ENCODE peak calls at places on chromosomes 13 and 19, in nine cellular contexts. One of them, this sample, is unnamed. For H3K4me1, the result is how much of the 10 kb centered on the place peaks cover.

GRCh38 chr13:33285420-33286124 is at the start of gene STARD13:
- DNase-seq in stomach: peak
- DNase-seq in upper lobe of left lung: no peak
- DNase-seq in suprapubic skin: peak
- DNase-seq in spleen: peak
- DNase-seq in sigmoid colon: peak
- DNase-seq in endothelial cell of umbilical vein: peak
- DNase-seq in Panc1: peak
- DNase-seq in GM23338: peak
- DNase-seq in this sample: peak

GRCh38 chr13:114167445-114167844 is 11.6 kb upstream of the CFAP97D2 start:
- DNase-seq in stomach: no peak
- DNase-seq in upper lobe of left lung: no peak
- DNase-seq in suprapubic skin: no peak
- DNase-seq in spleen: no peak
- DNase-seq in sigmoid colon: no peak
- DNase-seq in endothelial cell of umbilical vein: no peak
- DNase-seq in Panc1: no peak
- DNase-seq in GM23338: no peak
- DNase-seq in this sample: no peak

GRCh38 chr13:100521912-100522490 is 66.6 kb downstream of the GGACT start:
- DNase-seq in stomach: no peak
- DNase-seq in upper lobe of left lung: no peak
- DNase-seq in suprapubic skin: no peak
- DNase-seq in spleen: no peak
- DNase-seq in sigmoid colon: no peak
- DNase-seq in endothelial cell of umbilical vein: no peak
- DNase-seq in Panc1: no peak
- DNase-seq in GM23338: no peak
- DNase-seq in this sample: no peak

GRCh38 chr19:52662631-52663030 is 24.5 kb upstream of the ZNF83 start:
- DNase-seq in stomach: no peak
- DNase-seq in upper lobe of left lung: no peak
- DNase-seq in suprapubic skin: no peak
- DNase-seq in spleen: no peak
- DNase-seq in sigmoid colon: no peak
- DNase-seq in endothelial cell of umbilical vein: no peak
- DNase-seq in Panc1: no peak
- DNase-seq in GM23338: no peak
- DNase-seq in this sample: no peak

GRCh38 chr13:19622189-19622588 is 11.3 kb upstream of the MPHOSPH8 start:
- DNase-seq in stomach: no peak
- DNase-seq in upper lobe of left lung: no peak
- DNase-seq in suprapubic skin: no peak
- DNase-seq in spleen: no peak
- DNase-seq in sigmoid colon: no peak
- DNase-seq in endothelial cell of umbilical vein: no peak
- DNase-seq in Panc1: no peak
- DNase-seq in GM23338: peak
- DNase-seq in this sample: no peak

GRCh38 chr19:1445185-1445931 is 4.6 kb upstream of the APC2 start:
- DNase-seq in stomach: peak
- DNase-seq in upper lobe of left lung: peak
- DNase-seq in suprapubic skin: no peak
- DNase-seq in spleen: peak
- DNase-seq in sigmoid colon: no peak
- DNase-seq in endothelial cell of umbilical vein: peak
- DNase-seq in Panc1: no peak
- DNase-seq in GM23338: peak
- DNase-seq in this sample: peak

GRCh38 chr19:53037101-53038097 is 7.1 kb upstream of the ERVV-2 start:
- DNase-seq in stomach: no peak
- DNase-seq in upper lobe of left lung: peak
- DNase-seq in suprapubic skin: no peak
- DNase-seq in spleen: peak
- DNase-seq in sigmoid colon: no peak
- DNase-seq in endothelial cell of umbilical vein: peak
- DNase-seq in Panc1: no peak
- DNase-seq in GM23338: peak
- DNase-seq in this sample: no peak

GRCh38 chr13:46492946-46493345 is 60.0 kb upstream of the LRCH1 start:
- DNase-seq in stomach: no peak
- DNase-seq in upper lobe of left lung: no peak
- DNase-seq in suprapubic skin: no peak
- DNase-seq in spleen: no peak
- DNase-seq in sigmoid colon: no peak
- DNase-seq in endothelial cell of umbilical vein: peak
- DNase-seq in Panc1: no peak
- DNase-seq in GM23338: peak
- DNase-seq in this sample: no peak

GRCh38 chr13:59728896-59729545 is 434.7 kb downstream of the DIAPH3 start:
- DNase-seq in stomach: no peak
- DNase-seq in upper lobe of left lung: no peak
- DNase-seq in suprapubic skin: no peak
- DNase-seq in spleen: no peak
- DNase-seq in sigmoid colon: no peak
- DNase-seq in endothelial cell of umbilical vein: no peak
- DNase-seq in Panc1: no peak
- DNase-seq in GM23338: no peak
- DNase-seq in this sample: no peak

GRCh38 chr19:47351545-47351944 is 2.4 kb downstream of the DHX34 start:
- DNase-seq in stomach: no peak
- DNase-seq in upper lobe of left lung: no peak
- DNase-seq in suprapubic skin: no peak
- DNase-seq in spleen: no peak
- DNase-seq in sigmoid colon: no peak
- DNase-seq in endothelial cell of umbilical vein: peak
- DNase-seq in Panc1: no peak
- DNase-seq in GM23338: peak
- DNase-seq in this sample: no peak

GRCh38 chr13:19155321-19155861 is 26.2 kb downstream of the TUBA3C start:
- DNase-seq in stomach: peak
- DNase-seq in upper lobe of left lung: peak
- DNase-seq in suprapubic skin: no peak
- DNase-seq in spleen: no peak
- DNase-seq in sigmoid colon: no peak
- DNase-seq in endothelial cell of umbilical vein: no peak
- DNase-seq in Panc1: no peak
- DNase-seq in GM23338: no peak
- DNase-seq in this sample: no peak

GRCh38 chr13:106570354-106570822 is 2.5 kb upstream of the ARGLU1 start:
- DNase-seq in stomach: peak
- DNase-seq in upper lobe of left lung: peak
- DNase-seq in suprapubic skin: peak
- DNase-seq in spleen: peak
- DNase-seq in sigmoid colon: peak
- DNase-seq in endothelial cell of umbilical vein: peak
- DNase-seq in Panc1: no peak
- DNase-seq in GM23338: peak
- DNase-seq in this sample: peak

GRCh38 chr13:108220042-108220441 is 1.9 kb downstream of the ABHD13 start:
- DNase-seq in stomach: peak
- DNase-seq in upper lobe of left lung: no peak
- DNase-seq in suprapubic skin: no peak
- DNase-seq in spleen: no peak
- DNase-seq in sigmoid colon: no peak
- DNase-seq in endothelial cell of umbilical vein: no peak
- DNase-seq in Panc1: no peak
- DNase-seq in GM23338: peak
- DNase-seq in this sample: no peak

GRCh38 chr13:83215627-83216026 is 666.6 kb downstream of the SLITRK1 start:
- DNase-seq in stomach: no peak
- DNase-seq in upper lobe of left lung: no peak
- DNase-seq in suprapubic skin: no peak
- DNase-seq in spleen: no peak
- DNase-seq in sigmoid colon: no peak
- DNase-seq in endothelial cell of umbilical vein: no peak
- DNase-seq in Panc1: no peak
- DNase-seq in GM23338: no peak
- DNase-seq in this sample: no peak

GRCh38 chr13:74867460-74867859 is 614.5 kb downstream of the TBC1D4 start:
- DNase-seq in stomach: no peak
- DNase-seq in upper lobe of left lung: no peak
- DNase-seq in suprapubic skin: no peak
- DNase-seq in spleen: no peak
- DNase-seq in sigmoid colon: no peak
- DNase-seq in endothelial cell of umbilical vein: peak
- DNase-seq in Panc1: no peak
- DNase-seq in GM23338: no peak
- DNase-seq in this sample: no peak

GRCh38 chr19:43639507-43640423 is at the start of gene CADM4:
- DNase-seq in stomach: peak
- DNase-seq in upper lobe of left lung: peak
- DNase-seq in suprapubic skin: no peak
- DNase-seq in spleen: peak
- DNase-seq in sigmoid colon: peak
- DNase-seq in endothelial cell of umbilical vein: no peak
- DNase-seq in Panc1: no peak
- DNase-seq in GM23338: peak
- DNase-seq in this sample: peak

GRCh38 chr19:45047188-45047797 is 8.4 kb downstream of the CLASRP start:
- DNase-seq in stomach: no peak
- DNase-seq in upper lobe of left lung: no peak
- DNase-seq in suprapubic skin: no peak
- DNase-seq in spleen: no peak
- DNase-seq in sigmoid colon: no peak
- DNase-seq in endothelial cell of umbilical vein: no peak
- DNase-seq in Panc1: no peak
- DNase-seq in GM23338: no peak
- DNase-seq in this sample: no peak

GRCh38 chr19:13037718-13038117 is 42.4 kb downstream of the NFIX start:
- DNase-seq in stomach: no peak
- DNase-seq in upper lobe of left lung: no peak
- DNase-seq in suprapubic skin: no peak
- DNase-seq in spleen: no peak
- DNase-seq in sigmoid colon: no peak
- DNase-seq in endothelial cell of umbilical vein: no peak
- DNase-seq in Panc1: no peak
- DNase-seq in GM23338: no peak
- DNase-seq in this sample: no peak

GRCh38 chr13:98014766-98015165 is 61.3 kb downstream of the IPO5 start:
- DNase-seq in stomach: no peak
- DNase-seq in upper lobe of left lung: no peak
- DNase-seq in suprapubic skin: no peak
- DNase-seq in spleen: no peak
- DNase-seq in sigmoid colon: no peak
- DNase-seq in endothelial cell of umbilical vein: peak
- DNase-seq in Panc1: no peak
- DNase-seq in GM23338: no peak
- DNase-seq in this sample: no peak

DNA sequence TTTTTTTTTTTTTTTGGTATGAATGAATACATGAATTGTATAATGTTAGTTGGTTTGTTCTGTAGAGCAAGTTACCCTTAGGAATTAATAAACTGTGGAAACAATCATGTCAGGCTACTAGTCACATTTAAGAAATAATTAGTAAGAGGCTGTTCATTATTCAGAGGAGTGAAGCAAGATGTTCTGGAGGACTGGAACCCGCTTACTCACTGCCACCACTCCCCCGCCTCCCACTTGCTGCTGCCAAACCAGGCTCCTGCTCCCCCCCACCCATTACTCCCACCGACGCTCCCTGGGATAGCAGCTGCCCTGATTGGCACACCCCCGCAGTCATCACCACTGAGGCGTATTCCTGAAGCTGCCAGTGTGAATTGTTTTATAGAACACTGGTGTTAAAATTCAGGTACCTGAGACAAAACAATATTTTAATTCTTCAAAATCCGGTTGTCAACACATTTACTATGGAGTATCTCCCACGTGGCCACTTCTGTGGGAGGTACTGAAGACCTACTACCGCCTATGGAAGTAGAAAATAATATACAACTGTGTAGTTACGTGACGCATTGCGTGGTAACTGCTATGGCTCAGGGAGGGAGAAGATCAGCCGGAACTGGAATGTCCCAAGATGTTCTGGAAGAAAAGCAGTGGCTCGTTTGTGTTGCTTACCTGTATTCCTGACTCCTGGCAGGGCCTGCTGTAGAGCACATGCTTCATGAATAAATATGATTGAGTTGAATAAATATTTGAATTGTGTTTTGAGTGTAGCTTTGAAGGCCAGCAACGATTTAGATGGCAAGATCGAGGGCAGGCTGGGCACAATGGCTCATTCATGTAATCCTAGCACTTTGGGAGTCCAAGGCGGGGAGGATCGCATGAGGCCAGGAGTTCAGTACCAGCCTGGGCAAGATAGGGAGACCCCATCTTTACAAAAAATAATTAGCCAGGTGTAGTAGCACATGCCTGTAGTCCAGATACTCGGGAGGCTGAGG is 1.7 kb downstream of the DPY19L3 start:
- DNase-seq in stomach: peak
- DNase-seq in upper lobe of left lung: no peak
- DNase-seq in suprapubic skin: no peak
- DNase-seq in spleen: no peak
- DNase-seq in sigmoid colon: peak
- DNase-seq in endothelial cell of umbilical vein: no peak
- DNase-seq in Panc1: no peak
- DNase-seq in GM23338: no peak
- DNase-seq in this sample: no peak
- TF ChIP-seq POLR2AphosphoS5 in stomach: peak
- TF ChIP-seq POLR2AphosphoS5 in upper lobe of left lung: peak
- TF ChIP-seq POLR2AphosphoS5 in suprapubic skin: no peak
- TF ChIP-seq POLR2AphosphoS5 in spleen: no peak
- TF ChIP-seq POLR2AphosphoS5 in sigmoid colon: no peak
- TF ChIP-seq POLR2AphosphoS5 in endothelial cell of umbilical vein: no peak
- TF ChIP-seq POLR2AphosphoS5 in Panc1: no peak
- TF ChIP-seq POLR2AphosphoS5 in GM23338: no peak
- TF ChIP-seq POLR2AphosphoS5 in this sample: no peak

GRCh38 chr19:54521860-54522513 is 19.4 kb downstream of the LAIR2 start:
- DNase-seq in stomach: no peak
- DNase-seq in upper lobe of left lung: no peak
- DNase-seq in suprapubic skin: no peak
- DNase-seq in spleen: no peak
- DNase-seq in sigmoid colon: no peak
- DNase-seq in endothelial cell of umbilical vein: no peak
- DNase-seq in Panc1: no peak
- DNase-seq in GM23338: no peak
- DNase-seq in this sample: no peak
- H3K4me1 ChIP-seq in stomach: under half
- H3K4me1 ChIP-seq in upper lobe of left lung: under half
- H3K4me1 ChIP-seq in suprapubic skin: under half
- H3K4me1 ChIP-seq in spleen: under half
- H3K4me1 ChIP-seq in sigmoid colon: under half
- H3K4me1 ChIP-seq in endothelial cell of umbilical vein: under half
- H3K4me1 ChIP-seq in Panc1: under half
- H3K4me1 ChIP-seq in GM23338: under half
- H3K4me1 ChIP-seq in this sample: under half

GRCh38 chr19:40798223-40798996 is 581 bp upstream of the EGLN2 start:
- DNase-seq in stomach: peak
- DNase-seq in upper lobe of left lung: peak
- DNase-seq in suprapubic skin: peak
- DNase-seq in spleen: peak
- DNase-seq in sigmoid colon: peak
- DNase-seq in endothelial cell of umbilical vein: peak
- DNase-seq in Panc1: peak
- DNase-seq in GM23338: peak
- DNase-seq in this sample: peak
- TF ChIP-seq POLR2AphosphoS5 in stomach: peak
- TF ChIP-seq POLR2AphosphoS5 in upper lobe of left lung: peak
- TF ChIP-seq POLR2AphosphoS5 in suprapubic skin: peak
- TF ChIP-seq POLR2AphosphoS5 in spleen: peak
- TF ChIP-seq POLR2AphosphoS5 in sigmoid colon: peak
- TF ChIP-seq POLR2AphosphoS5 in endothelial cell of umbilical vein: no peak
- TF ChIP-seq POLR2AphosphoS5 in Panc1: no peak
- TF ChIP-seq POLR2AphosphoS5 in GM23338: peak
- TF ChIP-seq POLR2AphosphoS5 in this sample: peak

GRCh38 chr13:44305845-44306244 is 67.8 kb upstream of the SERP2 start:
- DNase-seq in stomach: peak
- DNase-seq in upper lobe of left lung: no peak
- DNase-seq in suprapubic skin: no peak
- DNase-seq in spleen: no peak
- DNase-seq in sigmoid colon: no peak
- DNase-seq in endothelial cell of umbilical vein: peak
- DNase-seq in Panc1: no peak
- DNase-seq in GM23338: peak
- DNase-seq in this sample: no peak
- H3K4me1 ChIP-seq in stomach: half or more
- H3K4me1 ChIP-seq in upper lobe of left lung: under half
- H3K4me1 ChIP-seq in suprapubic skin: half or more
- H3K4me1 ChIP-seq in spleen: under half
- H3K4me1 ChIP-seq in sigmoid colon: half or more
- H3K4me1 ChIP-seq in endothelial cell of umbilical vein: under half
- H3K4me1 ChIP-seq in Panc1: under half
- H3K4me1 ChIP-seq in GM23338: under half
- H3K4me1 ChIP-seq in this sample: under half

This sample was measured in breast epithelium.